ENCODE peak calls at places on chromosome 7, in ten cellular contexts. S, P, L, M, Z, D, U, B, J and A are unnamed samples.

GRCh38 chr7:54906963-54907362 is 111.9 kb upstream of the EGFR start:
- DNase-seq in S (no peak), J (no peak), B (peak; percentile 35), U (no peak), Z (no peak), P (no peak), M (no peak), L (no peak), D (no peak), A (no peak)

GRCh38 chr7:150450491-150450992 is at the start of gene GIMAP8:
- DNase-seq in L (no peak), P (no peak), M (peak; percentile 38), D (peak; percentile 61), J (no peak), B (no peak), U (peak; percentile 89), Z (no peak), S (peak; percentile 85), A (peak; percentile 83)

GRCh38 chr7:44618754-44619153 is 12.3 kb downstream of the OGDH start:
- DNase-seq in M (no peak), Z (no peak), S (no peak), L (no peak), D (no peak), P (no peak), B (no peak), J (peak; percentile 93), U (no peak), A (no peak)

GRCh38 chr7:149147730-149148653 is 739 bp downstream of the ZNF398 start:
- DNase-seq in D (peak; percentile 54), Z (no peak), M (peak; percentile 45), J (peak; percentile 66), P (no peak), L (peak; percentile 86), S (peak; percentile 67), U (peak; percentile 88), B (peak; percentile 51), A (peak; percentile 72)

GRCh38 chr7:100852048-100852872 is at the start of gene SLC12A9:
- DNase-seq in L (peak; percentile 95), J (peak; percentile 88), M (peak; percentile 86), S (peak; percentile 95), B (peak; percentile 85), D (peak; percentile 85), P (peak; percentile 89), Z (peak; percentile 74), U (peak; percentile 98), A (peak; percentile 97)

GRCh38 chr7:138625084-138625848 is 75.9 kb downstream of the SVOPL start:
- DNase-seq in L (no peak), U (no peak), M (no peak), P (no peak), D (no peak), B (no peak), Z (no peak), J (no peak), S (no peak), A (no peak)

GRCh38 chr7:135801045-135801693 is 52.6 kb upstream of the FAM180A start:
- DNase-seq in U (no peak), P (peak; percentile 82), M (no peak), B (peak; percentile 74), Z (peak; percentile 80), J (peak; percentile 58), D (no peak), S (no peak), L (no peak), A (no peak)

GRCh38 chr7:18361756-18362155 is 133.8 kb upstream of the HDAC9 start:
- DNase-seq in L (no peak), M (no peak), U (no peak), S (no peak), Z (no peak), P (no peak), D (no peak), J (peak; percentile 86), B (no peak), A (no peak)

GRCh38 chr7:99990417-99990816 is 14.6 kb upstream of the AZGP1 start:
- DNase-seq in L (no peak), D (no peak), M (no peak), Z (no peak), B (no peak), P (no peak), S (no peak), J (no peak), U (no peak), A (no peak)

GRCh38 chr7:145797507-145797906 is 319.1 kb upstream of the CNTNAP2 start:
- DNase-seq in S (no peak), J (no peak), Z (no peak), B (no peak), U (no peak), L (no peak), P (no peak), M (no peak), D (no peak), A (no peak)

GRCh38 chr7:11009631-11010030 is 36.0 kb downstream of the PHF14 start:
- DNase-seq in Z (no peak), S (no peak), M (no peak), J (no peak), B (no peak), L (no peak), D (no peak), U (no peak), P (no peak), A (no peak)

GRCh38 chr7:2003931-2004812 is 228.6 kb downstream of the MAD1L1 start:
- DNase-seq in Z (no peak), J (no peak), U (peak; percentile 75), L (no peak), S (peak; percentile 16), P (no peak), M (no peak), B (no peak), D (no peak), A (peak; percentile 42)

GRCh38 chr7:24476227-24476626 is 97.0 kb upstream of the PALS2 start:
- DNase-seq in L (no peak), D (no peak), Z (no peak), B (no peak), S (no peak), P (no peak), U (no peak), J (no peak), M (no peak), A (no peak)

GRCh38 chr7:70334295-70334694 is 736.0 kb downstream of the AUTS2 start:
- DNase-seq in Z (no peak), P (no peak), S (no peak), L (no peak), D (no peak), J (no peak), M (no peak), U (no peak), B (no peak), A (no peak)

GRCh38 chr7:113922049-113922448 is 3.2 kb upstream of the PPP1R3A start:
- DNase-seq in L (no peak), U (no peak), B (no peak), Z (no peak), P (no peak), S (no peak), M (no peak), D (no peak), J (no peak), A (no peak)

GRCh38 chr7:27277628-27278027 is 35.0 kb downstream of the EVX1 start:
- DNase-seq in U (no peak), M (no peak), S (no peak), P (no peak), Z (no peak), L (no peak), J (peak; percentile 61), D (no peak), B (peak; percentile 1), A (no peak)

GRCh38 chr7:106770191-106770590 is 94.9 kb upstream of the PIK3CG start:
- DNase-seq in Z (no peak), D (no peak), U (no peak), B (peak; percentile 96), S (no peak), P (no peak), J (peak; percentile 94), M (no peak), L (no peak), A (no peak)

GRCh38 chr7:112930787-112931186 is 140.6 kb upstream of the TMEM168 start:
- DNase-seq in D (no peak), U (no peak), S (no peak), Z (no peak), B (peak; percentile 76), P (no peak), M (peak; percentile 12), L (no peak), J (peak; percentile 49), A (no peak)

GRCh38 chr7:44617225-44617885 is 10.9 kb downstream of the OGDH start:
- DNase-seq in B (peak; percentile 82), D (peak; percentile 62), J (peak; percentile 65), P (no peak), U (no peak), L (no peak), M (no peak), S (no peak), Z (no peak), A (no peak)

GRCh38 chr7:99126921-99127553 is 16.9 kb downstream of the SMURF1 start:
- DNase-seq in J (peak; percentile 17), U (no peak), S (no peak), P (no peak), Z (no peak), M (no peak), B (no peak), D (no peak), L (no peak), A (no peak)

GRCh38 chr7:13946181-13946580 is 43.3 kb downstream of the ETV1 start:
- DNase-seq in S (no peak), M (no peak), D (no peak), U (no peak), P (no peak), J (peak; percentile 24), Z (no peak), B (peak; percentile 65), L (no peak), A (no peak)

GRCh38 chr7:106022193-106022821 is 59.2 kb downstream of the CDHR3 start:
- DNase-seq in U (no peak), B (no peak), M (no peak), J (no peak), Z (peak; percentile 94), P (no peak), S (no peak), L (peak; percentile 76), D (peak; percentile 67), A (no peak)

GRCh38 chr7:92255308-92255707 is 9.5 kb downstream of the ANKIB1 start:
- DNase-seq in Z (no peak), M (no peak), D (no peak), L (no peak), S (no peak), U (no peak), B (peak; percentile 93), P (no peak), J (peak; percentile 86), A (no peak)

GRCh38 chr7:97026705-97027426 is 2.2 kb upstream of the DLX5 start:
- DNase-seq in U (no peak), Z (no peak), J (no peak), M (no peak), S (no peak), B (no peak), P (no peak), L (no peak), D (no peak), A (no peak)

GRCh38 chr7:30752979-30753378 is 1.0 kb downstream of the INMT start:
- DNase-seq in S (peak; percentile 88), L (no peak), J (no peak), M (no peak), B (no peak), Z (no peak), P (no peak), D (no peak), U (peak; percentile 94), A (peak; percentile 84)

GRCh38 chr7:74010407-74010806 is 17.6 kb upstream of the ELN start:
- DNase-seq in P (no peak), S (no peak), D (no peak), L (no peak), B (peak; percentile 54), J (no peak), M (no peak), U (no peak), Z (no peak), A (peak; percentile 82)

GRCh38 chr7:70634610-70635068 is 497.3 kb upstream of the GALNT17 start:
- DNase-seq in M (no peak), U (no peak), J (peak; percentile 73), L (no peak), Z (no peak), B (peak; percentile 98), S (no peak), D (no peak), P (no peak), A (no peak)

GRCh38 chr7:66326501-66327180 is 121.5 kb downstream of the TPST1 start:
- DNase-seq in J (no peak), M (no peak), S (no peak), Z (no peak), U (no peak), P (no peak), D (no peak), B (peak; percentile 96), L (no peak), A (no peak)